ENCODE peak calls at places on chromosomes 16 and 17, in five cellular contexts. D is NCI-H2029, K is EL, X is GM19239, O is NCI-H748 treated with DMSO at 0.1 percent for 48 hours. S is an unnamed sample.

GRCh38 chr17:44352922-44353655 is 8.0 kb downstream of the GRN start:
- DNase-seq in D (no peak), K (no peak), X (no peak), O (no peak), S (no peak)

GRCh38 chr16:9096416-9096952 is 5.0 kb downstream of the HAPSTR1 start:
- DNase-seq in D (no peak), K (no peak), X (no peak), O (no peak), S (no peak)

GRCh38 chr17:34580685-34581445 is 1.5 kb downstream of the TMEM132E start:
- DNase-seq in D (no peak), K (no peak), X (no peak), O (no peak), S (no peak)

GRCh38 chr16:57533366-57533617 is 3.1 kb downstream of the CCDC102A start:
- DNase-seq in D (no peak), K (no peak), X (no peak), O (no peak), S (no peak)

GRCh38 chr16:80285089-80285488 is 255.7 kb upstream of the DYNLRB2 start:
- DNase-seq in D (no peak), K (peak), X (no peak), O (no peak), S (no peak)

GRCh38 chr17:79108870-79109269 is 34.2 kb downstream of the ENGASE start:
- DNase-seq in D (no peak), K (no peak), X (no peak), O (no peak), S (no peak)

GRCh38 chr17:58329035-58329807 is 626 bp upstream of the TSPOAP1 start:
- DNase-seq in D (no peak), K (no peak), X (no peak), O (no peak), S (peak)

GRCh38 chr16:28326881-28327610 is 34.7 kb downstream of the SBK1 start:
- DNase-seq in D (no peak), K (peak), X (peak), O (no peak), S (peak)

GRCh38 chr16:81798311-81799137 is 19.4 kb downstream of the PLCG2 start:
- DNase-seq in D (no peak), K (no peak), X (no peak), O (no peak), S (no peak)

GRCh38 chr17:17445925-17446665 is 30.7 kb upstream of the MED9 start:
- DNase-seq in D (peak), K (peak), X (no peak), O (no peak), S (no peak)

S was measured in NCI-H2081.